ENCODE peak calls at places on chromosomes 6 and 20, in six cellular contexts. O is activated CD4-positive, alpha-beta T cell treated with anti-CD3 and anti-CD28 coated beads for 24 hours; H is posterior vena cava; A is pancreas; D is A549; Y is stimulated activated CD4-positive, alpha-beta T cell treated with anti-CD3 and anti-CD28 coated beads, Interleukin-15, amount 100 ng/mL, for 1 hour. Q is an unnamed sample.

GRCh38 chr6:51528556-51528955 is 558.9 kb downstream of the PKHD1 start:
- DNase-seq in O (no peak), H (no peak), A (no peak), D (no peak), Y (no peak), Q (no peak)

GRCh38 chr20:41360831-41361756 is 5.5 kb downstream of the EMILIN3 start:
- DNase-seq in O (no peak), H (no peak), A (no peak), D (no peak), Y (no peak), Q (no peak)

GRCh38 chr6:29602564-29603361 is 17.8 kb downstream of the OR2H2 start:
- DNase-seq in O (no peak), H (no peak), A (no peak), D (peak; percentile 27), Y (no peak), Q (no peak)

GRCh38 chr6:14664112-14664592 is 546.6 kb downstream of the CD83 start:
- DNase-seq in O (no peak), H (no peak), A (no peak), D (no peak), Y (no peak), Q (no peak)

GRCh38 chr6:18488004-18488403 is 100.9 kb downstream of the RNF144B start:
- DNase-seq in O (no peak), H (no peak), A (no peak), D (no peak), Y (no peak), Q (no peak)

GRCh38 chr6:43070028-43070632 is 6.0 kb upstream of the PTK7 start:
- DNase-seq in O (no peak), H (no peak), A (no peak), D (peak; percentile 59), Y (no peak), Q (no peak)

GRCh38 chr6:109526905-109527628 is 44.0 kb upstream of the ZBTB24 start:
- DNase-seq in O (peak; percentile 47), H (peak; percentile 67), A (peak; percentile 39), D (peak; percentile 63), Y (no peak), Q (no peak)

GRCh38 chr6:40796280-40797223 is 209.4 kb upstream of the LRFN2 start:
- DNase-seq in O (no peak), H (no peak), A (no peak), D (no peak), Y (no peak), Q (no peak)

GRCh38 chr6:422423-423061 is 31.0 kb downstream of the IRF4 start:
- DNase-seq in O (no peak), H (no peak), A (peak; percentile 58), D (peak; percentile 92), Y (no peak), Q (no peak)

GRCh38 chr20:3494218-3494617 is 23.4 kb downstream of the ATRN start:
- DNase-seq in O (no peak), H (no peak), A (no peak), D (no peak), Y (no peak), Q (no peak)

GRCh38 chr20:60851826-60852704 is 400.0 kb upstream of the CDH4 start:
- DNase-seq in O (no peak), H (no peak), A (peak; percentile 21), D (peak; percentile 18), Y (no peak), Q (no peak)

GRCh38 chr6:20665290-20665689 is 131.0 kb downstream of the CDKAL1 start:
- DNase-seq in O (no peak), H (no peak), A (no peak), D (no peak), Y (no peak), Q (no peak)

GRCh38 chr6:139659196-139659595 is 284.7 kb upstream of the CITED2 start:
- DNase-seq in O (no peak), H (no peak), A (no peak), D (no peak), Y (no peak), Q (no peak)

GRCh38 chr20:44319880-44320422 is 8.9 kb upstream of the FITM2 start:
- DNase-seq in O (no peak), H (no peak), A (no peak), D (peak; percentile 34), Y (no peak), Q (no peak)

GRCh38 chr6:53796451-53796780 is 1.6 kb downstream of the LRRC1 start:
- DNase-seq in O (no peak), H (no peak), A (no peak), D (no peak), Y (no peak), Q (no peak)

Q was measured in osteocyte.